ENCODE peak calls at places on chromosome 21, in five cellular contexts. J, F, N, H and W are unnamed samples.

GRCh38 chr21:44702973-44703730 is 6.2 kb downstream of the KRTAP10-12 start:
- DNase-seq in J (peak), F (peak), N (no peak), H (no peak), W (peak)

GRCh38 chr21:14528815-14529214 is 17.3 kb downstream of the SAMSN1 start:
- DNase-seq in J (no peak), F (no peak), N (no peak), H (no peak), W (no peak)

GRCh38 chr21:39088831-39089380 is 94.3 kb downstream of the PSMG1 start:
- DNase-seq in J (no peak), F (no peak), N (no peak), H (no peak), W (no peak)

GRCh38 chr21:34986561-34987533 is 62.3 kb downstream of the RUNX1 start:
- DNase-seq in J (no peak), F (no peak), N (peak), H (peak), W (no peak)

GRCh38 chr21:15768853-15769252 is 39.1 kb downstream of the USP25 start:
- DNase-seq in J (no peak), F (no peak), N (no peak), H (no peak), W (no peak)

GRCh38 chr21:25862596-25862995 is 127.8 kb downstream of the GABPA start:
- DNase-seq in J (no peak), F (peak), N (peak), H (no peak), W (peak)

GRCh38 chr21:36059823-36060158 is 535 bp downstream of the SETD4 start:
- DNase-seq in J (peak), F (no peak), N (no peak), H (no peak), W (no peak)

GRCh38 chr21:38857152-38857825 is 51.6 kb downstream of the ETS2 start:
- DNase-seq in J (no peak), F (no peak), N (no peak), H (no peak), W (no peak)

GRCh38 chr21:43684424-43684823 is 25.1 kb downstream of the RRP1B start:
- DNase-seq in J (no peak), F (no peak), N (no peak), H (no peak), W (no peak)

GRCh38 chr21:17775431-17776126 is 43.6 kb downstream of the C21orf91 start:
- DNase-seq in J (no peak), F (no peak), N (no peak), H (no peak), W (no peak)

GRCh38 chr21:37862536-37862935 is 53.7 kb downstream of the KCNJ6 start:
- DNase-seq in J (peak), F (peak), N (peak), H (no peak), W (no peak)

GRCh38 chr21:43921979-43922945 is 57.2 kb downstream of the AGPAT3 start:
- DNase-seq in J (no peak), F (no peak), N (peak), H (peak), W (no peak)

GRCh38 chr21:15241997-15242767 is 177.4 kb upstream of the NRIP1 start:
- DNase-seq in J (no peak), F (no peak), N (peak), H (no peak), W (no peak)

GRCh38 chr21:34606051-34606450 is 8.9 kb downstream of the RCAN1 start:
- DNase-seq in J (no peak), F (no peak), N (no peak), H (no peak), W (no peak)

GRCh38 chr21:27564684-27565280 is 597.9 kb upstream of the ADAMTS5 start:
- DNase-seq in J (peak), F (no peak), N (peak), H (no peak), W (peak)

GRCh38 chr21:27077501-27077900 is 110.6 kb upstream of the ADAMTS5 start:
- DNase-seq in J (no peak), F (no peak), N (no peak), H (no peak), W (no peak)

GRCh38 chr21:15062566-15062965 is 2.2 kb downstream of the NRIP1 start:
- DNase-seq in J (no peak), F (no peak), N (no peak), H (no peak), W (no peak)

GRCh38 chr21:25103500-25104207 is 503.6 kb downstream of the MRPL39 start:
- DNase-seq in J (no peak), F (no peak), N (no peak), H (no peak), W (no peak)

GRCh38 chr21:17139696-17140095 is 373.1 kb upstream of the CXADR start:
- DNase-seq in J (no peak), F (no peak), N (no peak), H (no peak), W (no peak)

GRCh38 chr21:45442276-45442675 is 37.3 kb downstream of the COL18A1 start:
- DNase-seq in J (no peak), F (no peak), N (no peak), H (no peak), W (no peak)

GRCh38 chr21:46418265-46418946 is 40.3 kb upstream of the DIP2A start:
- DNase-seq in J (no peak), F (no peak), N (no peak), H (no peak), W (peak)

GRCh38 chr21:29024474-29025327 is at the start of gene USP16:
- DNase-seq in J (peak), F (peak), N (peak), H (peak), W (peak)

GRCh38 chr21:33825898-33826297 is 89.7 kb downstream of the ATP5PO start:
- DNase-seq in J (no peak), F (no peak), N (no peak), H (no peak), W (no peak)